ENCODE peak calls at places on chromosomes 13 and 19, in four cellular contexts. One of them, this sample, is unnamed.

GRCh38 chr13:38213307-38213706 is 136.3 kb upstream of the UFM1 start:
- DNase-seq in germinal center: no peak
- DNase-seq in foreskin keratinocyte: peak
- DNase-seq in H1: no peak
- DNase-seq in this sample: no peak

GRCh38 chr19:38252385-38252784 is 3.8 kb downstream of the PPP1R14A start:
- DNase-seq in H1: no peak
- DNase-seq in germinal center: no peak
- DNase-seq in foreskin keratinocyte: no peak
- DNase-seq in this sample: no peak

GRCh38 chr19:18193388-18194207 is 580 bp downstream of the MPV17L2 start:
- DNase-seq in foreskin keratinocyte: no peak
- DNase-seq in germinal center: no peak
- DNase-seq in H1: no peak
- DNase-seq in this sample: no peak

GRCh38 chr13:79782541-79783216 is 301.7 kb downstream of the NDFIP2 start:
- DNase-seq in foreskin keratinocyte: peak
- DNase-seq in H1: peak
- DNase-seq in germinal center: no peak
- DNase-seq in this sample: peak

GRCh38 chr19:30028118-30028991 is 86.3 kb downstream of the URI1 start:
- DNase-seq in H1: no peak
- DNase-seq in foreskin keratinocyte: no peak
- DNase-seq in germinal center: no peak
- DNase-seq in this sample: no peak

GRCh38 chr19:1717970-1718264 is 35.4 kb upstream of the ONECUT3 start:
- DNase-seq in foreskin keratinocyte: no peak
- DNase-seq in germinal center: no peak
- DNase-seq in H1: no peak
- DNase-seq in this sample: no peak

GRCh38 chr13:50365300-50365682 is 350.0 kb downstream of the KCNRG start:
- DNase-seq in foreskin keratinocyte: no peak
- DNase-seq in germinal center: no peak
- DNase-seq in H1: no peak
- DNase-seq in this sample: no peak

GRCh38 chr13:19089315-19089714 is 92.3 kb downstream of the TUBA3C start:
- DNase-seq in foreskin keratinocyte: no peak
- DNase-seq in H1: no peak
- DNase-seq in germinal center: no peak
- DNase-seq in this sample: no peak

GRCh38 chr19:47226426-47227346 is 4.3 kb downstream of the BBC3 start:
- DNase-seq in foreskin keratinocyte: no peak
- DNase-seq in H1: peak
- DNase-seq in germinal center: no peak
- DNase-seq in this sample: no peak

GRCh38 chr13:52070929-52071523 is 46.5 kb downstream of the UTP14C start:
- DNase-seq in foreskin keratinocyte: peak
- DNase-seq in H1: no peak
- DNase-seq in germinal center: no peak
- DNase-seq in this sample: no peak

GRCh38 chr19:44690131-44690440 is 8.9 kb upstream of the CEACAM16 start:
- DNase-seq in H1: no peak
- DNase-seq in foreskin keratinocyte: no peak
- DNase-seq in germinal center: no peak
- DNase-seq in this sample: no peak

GRCh38 chr13:82803341-82803740 is 1078.9 kb downstream of the SLITRK1 start:
- DNase-seq in germinal center: no peak
- DNase-seq in H1: no peak
- DNase-seq in foreskin keratinocyte: no peak
- DNase-seq in this sample: no peak

GRCh38 chr13:61944329-61944929 is 528.8 kb upstream of the PCDH20 start:
- DNase-seq in foreskin keratinocyte: no peak
- DNase-seq in germinal center: no peak
- DNase-seq in H1: no peak
- DNase-seq in this sample: no peak

GRCh38 chr19:10279737-10280442 is 6.9 kb upstream of the ICAM4 start:
- DNase-seq in foreskin keratinocyte: no peak
- DNase-seq in germinal center: no peak
- DNase-seq in H1: no peak
- DNase-seq in this sample: no peak

GRCh38 chr13:99356216-99357089 is 49.3 kb upstream of the GPR183 start:
- DNase-seq in H1: peak
- DNase-seq in foreskin keratinocyte: no peak
- DNase-seq in germinal center: peak
- DNase-seq in this sample: no peak

GRCh38 chr13:46475586-46475991 is 77.4 kb upstream of the LRCH1 start:
- DNase-seq in H1: no peak
- DNase-seq in foreskin keratinocyte: no peak
- DNase-seq in germinal center: no peak
- DNase-seq in this sample: no peak

GRCh38 chr19:41774515-41774980 is 19.2 kb downstream of the CEACAM6 start:
- DNase-seq in H1: no peak
- DNase-seq in germinal center: no peak
- DNase-seq in foreskin keratinocyte: peak
- DNase-seq in this sample: no peak

GRCh38 chr13:22061371-22061805 is 390.5 kb downstream of the FGF9 start:
- DNase-seq in foreskin keratinocyte: no peak
- DNase-seq in H1: no peak
- DNase-seq in germinal center: no peak
- DNase-seq in this sample: no peak

GRCh38 chr19:32202244-32202643 is 143.2 kb upstream of the ZNF507 start:
- DNase-seq in germinal center: no peak
- DNase-seq in H1: peak
- DNase-seq in foreskin keratinocyte: no peak
- DNase-seq in this sample: no peak

GRCh38 chr19:47729468-47729798 is 15.9 kb upstream of the NOP53 start:
- DNase-seq in H1: peak
- DNase-seq in foreskin keratinocyte: peak
- DNase-seq in germinal center: no peak
- DNase-seq in this sample: no peak

GRCh38 chr13:33441015-33441414 is 155.5 kb upstream of the STARD13 start:
- DNase-seq in germinal center: no peak
- DNase-seq in H1: no peak
- DNase-seq in foreskin keratinocyte: peak
- DNase-seq in this sample: peak

GRCh38 chr13:75569576-75569975 is 20.0 kb downstream of the UCHL3 start:
- DNase-seq in H1: no peak
- DNase-seq in foreskin keratinocyte: no peak
- DNase-seq in germinal center: no peak
- DNase-seq in this sample: no peak

GRCh38 chr19:16233081-16233776 is 35.5 kb downstream of the AP1M1 start:
- DNase-seq in germinal center: no peak
- DNase-seq in H1: no peak
- DNase-seq in foreskin keratinocyte: no peak
- DNase-seq in this sample: no peak

GRCh38 chr19:6271251-6271650 is 8.5 kb downstream of the MLLT1 start:
- DNase-seq in germinal center: no peak
- DNase-seq in foreskin keratinocyte: no peak
- DNase-seq in H1: no peak
- DNase-seq in this sample: no peak

GRCh38 chr13:72565893-72566292 is 161.5 kb downstream of the MZT1 start:
- DNase-seq in H1: no peak
- DNase-seq in foreskin keratinocyte: no peak
- DNase-seq in germinal center: no peak
- DNase-seq in this sample: no peak

GRCh38 chr19:45632468-45633196 is 6.6 kb downstream of the EML2 start:
- DNase-seq in foreskin keratinocyte: peak
- DNase-seq in germinal center: peak
- DNase-seq in H1: peak
- DNase-seq in this sample: no peak

GRCh38 chr13:33208290-33208990 is 77.1 kb downstream of the STARD13 start:
- DNase-seq in H1: no peak
- DNase-seq in germinal center: no peak
- DNase-seq in foreskin keratinocyte: no peak
- DNase-seq in this sample: no peak

GRCh38 chr13:74683411-74683810 is 549.2 kb upstream of the KLF12 start:
- DNase-seq in foreskin keratinocyte: no peak
- DNase-seq in germinal center: no peak
- DNase-seq in H1: no peak
- DNase-seq in this sample: no peak

GRCh38 chr19:40704491-40705361 is 12.0 kb downstream of the COQ8B start:
- DNase-seq in foreskin keratinocyte: no peak
- DNase-seq in germinal center: no peak
- DNase-seq in H1: no peak
- DNase-seq in this sample: no peak

GRCh38 chr19:40604647-40605200 is 3.6 kb downstream of the LTBP4 start:
- DNase-seq in germinal center: no peak
- DNase-seq in H1: no peak
- DNase-seq in foreskin keratinocyte: no peak
- DNase-seq in this sample: no peak

GRCh38 chr13:28429685-28430290 is 65.1 kb downstream of the FLT1 start:
- DNase-seq in H1: no peak
- DNase-seq in germinal center: peak
- DNase-seq in foreskin keratinocyte: no peak
- DNase-seq in this sample: peak

GRCh38 chr19:6564393-6564792 is 26.6 kb downstream of the CD70 start:
- DNase-seq in germinal center: no peak
- DNase-seq in H1: no peak
- DNase-seq in foreskin keratinocyte: no peak
- DNase-seq in this sample: no peak

GRCh38 chr19:50705422-50706019 is 14.1 kb downstream of the SHANK1 start:
- DNase-seq in foreskin keratinocyte: peak
- DNase-seq in germinal center: peak
- DNase-seq in H1: peak
- DNase-seq in this sample: no peak

GRCh38 chr13:43783820-43784219 is 3.0 kb downstream of the ENOX1 start:
- DNase-seq in foreskin keratinocyte: no peak
- DNase-seq in H1: no peak
- DNase-seq in germinal center: no peak
- DNase-seq in this sample: no peak

GRCh38 chr19:45141203-45141900 is 19.4 kb downstream of the NKPD1 start:
- DNase-seq in foreskin keratinocyte: no peak
- DNase-seq in germinal center: no peak
- DNase-seq in H1: no peak
- DNase-seq in this sample: no peak

GRCh38 chr19:2315818-2316353 is 7.9 kb upstream of the LINGO3 start:
- DNase-seq in foreskin keratinocyte: no peak
- DNase-seq in germinal center: no peak
- DNase-seq in H1: peak
- DNase-seq in this sample: no peak